ENCODE peak calls at places on chromosomes 2 and 18, in nine cellular contexts. D is stimulated activated CD8-positive, alpha-beta memory T cell treated with anti-CD3 and anti-CD28 coated beads, Interleukin-7, amount 100 ng/mL, for 24 hours; A is RWPE2; U is HepG2; F is C1 segment of cervical spinal cord; M is heart right ventricle; L is neuronal stem cell; P is stimulated activated naive CD4-positive, alpha-beta T cell; R is ACHN. K is an unnamed sample.
A peak's percentile ranks its signal among the peaks of the same experiment; 100 is the strongest.

GRCh38 chr2:70536517-70537060 is 17.0 kb downstream of the TGFA start:
- DNase-seq in D (no peak), A (no peak), U (no peak), F (no peak), M (no peak), L (no peak), P (no peak), R (no peak), K (no peak)

GRCh38 chr2:224162122-224162521 is 123.0 kb upstream of the SERPINE2 start:
- DNase-seq in D (no peak), A (no peak), U (no peak), F (no peak), M (no peak), L (no peak), P (no peak), R (no peak), K (no peak)

GRCh38 chr2:222655406-222655747 is 515 bp downstream of the FARSB start:
- DNase-seq in D (no peak), A (no peak), U (no peak), F (no peak), M (no peak), L (no peak), P (no peak), R (peak; percentile 52), K (peak; percentile 48)

GRCh38 chr2:44004735-44005602 is 9.2 kb upstream of the LRPPRC start:
- DNase-seq in D (no peak), A (no peak), U (no peak), F (no peak), M (no peak), L (no peak), P (no peak), R (no peak), K (no peak)

GRCh38 chr2:231900975-231901374 is 25.2 kb downstream of the NPPC start:
- DNase-seq in D (no peak), A (no peak), U (no peak), F (no peak), M (no peak), L (no peak), P (no peak), R (no peak), K (no peak)

GRCh38 chr2:34365937-34366336 is 766.8 kb upstream of the FAM98A start:
- DNase-seq in D (no peak), A (no peak), U (no peak), F (no peak), M (no peak), L (peak; percentile 81), P (no peak), R (no peak), K (peak; percentile 7)

GRCh38 chr18:13134551-13135401 is 83.8 kb upstream of the LDLRAD4 start:
- DNase-seq in D (no peak), A (no peak), U (no peak), F (no peak), M (no peak), L (no peak), P (no peak), R (no peak), K (no peak)

GRCh38 chr2:233209978-233210680 is 41.3 kb upstream of the ATG16L1 start:
- DNase-seq in D (no peak), A (no peak), U (no peak), F (no peak), M (no peak), L (no peak), P (no peak), R (peak; percentile 63), K (no peak)

GRCh38 chr18:49618741-49619392 is 57.0 kb downstream of the LIPG start:
- DNase-seq in D (no peak), A (no peak), U (no peak), F (no peak), M (no peak), L (no peak), P (no peak), R (no peak), K (peak; percentile 36)

GRCh38 chr2:19607931-19608762 is 249.7 kb upstream of the OSR1 start:
- DNase-seq in D (no peak), A (no peak), U (no peak), F (no peak), M (no peak), L (no peak), P (no peak), R (peak; percentile 74), K (no peak)

GRCh38 chr18:986071-986470 is 81.4 kb downstream of the ADCYAP1 start:
- DNase-seq in D (no peak), A (no peak), U (no peak), F (no peak), M (no peak), L (no peak), P (no peak), R (no peak), K (no peak)

GRCh38 chr18:33830210-33830609 is 252.2 kb downstream of the ASXL3 start:
- DNase-seq in D (no peak), A (no peak), U (no peak), F (no peak), M (no peak), L (no peak), P (no peak), R (no peak), K (no peak)

GRCh38 chr2:43024515-43024962 is 201.9 kb downstream of the ZFP36L2 start:
- DNase-seq in D (no peak), A (no peak), U (no peak), F (peak; percentile 72), M (peak; percentile 78), L (peak; percentile 50), P (no peak), R (peak; percentile 64), K (peak; percentile 80)

GRCh38 chr2:23069935-23070334 is 315.0 kb upstream of the KLHL29 start:
- DNase-seq in D (no peak), A (no peak), U (no peak), F (no peak), M (no peak), L (no peak), P (no peak), R (no peak), K (peak; percentile 37)